ENCODE peak calls at places on chromosomes 4 and X, in seven cellular contexts. One of them, this sample, is unnamed.

GRCh38 chrX:8730812-8731578 is 942 bp downstream of the ANOS1 start:
- DNase-seq in HCEC 1CT: no peak
- DNase-seq in hippocampal formation: no peak
- DNase-seq in left ventricle myocardium superior: peak; percentile 31
- DNase-seq in T-helper 1 cell: no peak
- DNase-seq in NCI-H460: no peak
- DNase-seq in CD8-positive, alpha-beta T cell: no peak
- DNase-seq in this sample: no peak

GRCh38 chr4:134470544-134470943 is 269.0 kb upstream of the PABPC4L start:
- DNase-seq in HCEC 1CT: no peak
- DNase-seq in hippocampal formation: no peak
- DNase-seq in left ventricle myocardium superior: no peak
- DNase-seq in T-helper 1 cell: no peak
- DNase-seq in NCI-H460: peak; percentile 11
- DNase-seq in CD8-positive, alpha-beta T cell: no peak
- DNase-seq in this sample: no peak

GRCh38 chrX:115226929-115227328 is 7.0 kb downstream of the LRCH2 start:
- DNase-seq in HCEC 1CT: peak; percentile 42
- DNase-seq in hippocampal formation: no peak
- DNase-seq in left ventricle myocardium superior: no peak
- DNase-seq in T-helper 1 cell: no peak
- DNase-seq in NCI-H460: peak; percentile 18
- DNase-seq in CD8-positive, alpha-beta T cell: no peak
- DNase-seq in this sample: no peak

GRCh38 chr4:42345962-42346544 is 51.2 kb upstream of the SHISA3 start:
- DNase-seq in HCEC 1CT: no peak
- DNase-seq in hippocampal formation: no peak
- DNase-seq in left ventricle myocardium superior: no peak
- DNase-seq in T-helper 1 cell: no peak
- DNase-seq in NCI-H460: no peak
- DNase-seq in CD8-positive, alpha-beta T cell: no peak
- DNase-seq in this sample: no peak

GRCh38 chrX:118975831-118976598 is 1.6 kb downstream of the LONRF3 start:
- DNase-seq in HCEC 1CT: peak; percentile 0
- DNase-seq in hippocampal formation: no peak
- DNase-seq in left ventricle myocardium superior: peak; percentile 82
- DNase-seq in T-helper 1 cell: peak; percentile 41
- DNase-seq in NCI-H460: peak; percentile 57
- DNase-seq in CD8-positive, alpha-beta T cell: peak; percentile 67
- DNase-seq in this sample: peak; percentile 57

GRCh38 chr4:11698846-11699590 is 270.3 kb upstream of the HS3ST1 start:
- DNase-seq in HCEC 1CT: peak; percentile 67
- DNase-seq in hippocampal formation: no peak
- DNase-seq in left ventricle myocardium superior: no peak
- DNase-seq in T-helper 1 cell: no peak
- DNase-seq in NCI-H460: peak; percentile 38
- DNase-seq in CD8-positive, alpha-beta T cell: no peak
- DNase-seq in this sample: no peak

GRCh38 chrX:48472225-48472624 is 2.2 kb upstream of the SLC38A5 start:
- DNase-seq in HCEC 1CT: no peak
- DNase-seq in hippocampal formation: no peak
- DNase-seq in left ventricle myocardium superior: no peak
- DNase-seq in T-helper 1 cell: no peak
- DNase-seq in NCI-H460: no peak
- DNase-seq in CD8-positive, alpha-beta T cell: no peak
- DNase-seq in this sample: no peak

GRCh38 chr4:159191989-159192388 is 89.1 kb downstream of the RAPGEF2 start:
- DNase-seq in HCEC 1CT: peak; percentile 71
- DNase-seq in hippocampal formation: no peak
- DNase-seq in left ventricle myocardium superior: no peak
- DNase-seq in T-helper 1 cell: no peak
- DNase-seq in NCI-H460: peak; percentile 35
- DNase-seq in CD8-positive, alpha-beta T cell: no peak
- DNase-seq in this sample: no peak

GRCh38 chrX:139559383-139560042 is 29.0 kb downstream of the F9 start:
- DNase-seq in HCEC 1CT: peak; percentile 50
- DNase-seq in hippocampal formation: no peak
- DNase-seq in left ventricle myocardium superior: no peak
- DNase-seq in T-helper 1 cell: no peak
- DNase-seq in NCI-H460: peak; percentile 47
- DNase-seq in CD8-positive, alpha-beta T cell: no peak
- DNase-seq in this sample: no peak

GRCh38 chr4:84319124-84319523 is 180.0 kb downstream of the NKX6-1 start:
- DNase-seq in HCEC 1CT: no peak
- DNase-seq in hippocampal formation: no peak
- DNase-seq in left ventricle myocardium superior: no peak
- DNase-seq in T-helper 1 cell: no peak
- DNase-seq in NCI-H460: peak; percentile 68
- DNase-seq in CD8-positive, alpha-beta T cell: no peak
- DNase-seq in this sample: no peak

GRCh38 chrX:104307341-104307740 is 52.6 kb upstream of the ESX1 start:
- DNase-seq in HCEC 1CT: no peak
- DNase-seq in hippocampal formation: no peak
- DNase-seq in left ventricle myocardium superior: no peak
- DNase-seq in T-helper 1 cell: no peak
- DNase-seq in NCI-H460: no peak
- DNase-seq in CD8-positive, alpha-beta T cell: no peak
- DNase-seq in this sample: no peak

GRCh38 chrX:3221643-3222042 is 124.8 kb downstream of the MXRA5 start:
- DNase-seq in HCEC 1CT: no peak
- DNase-seq in hippocampal formation: no peak
- DNase-seq in left ventricle myocardium superior: no peak
- DNase-seq in T-helper 1 cell: no peak
- DNase-seq in NCI-H460: no peak
- DNase-seq in CD8-positive, alpha-beta T cell: no peak
- DNase-seq in this sample: no peak